ENCODE peak calls at places on chromosomes 12 and 14, in four cellular contexts. T is HepG2, R is K562, C is H1. B is an unnamed sample.

GRCh38 chr14:91140672-91141071 is 26.8 kb downstream of the DGLUCY start:
- DNase-seq in T (peak), R (peak), C (no peak), B (peak)

GRCh38 chr12:52350786-52351185 is 16.5 kb downstream of the KRT85 start:
- DNase-seq in T (no peak), R (no peak), C (no peak), B (no peak)

GRCh38 chr12:29726741-29727348 is 56.9 kb downstream of the TMTC1 start:
- DNase-seq in T (no peak), R (no peak), C (no peak), B (no peak)

GRCh38 chr12:51686727-51687126 is 95.7 kb downstream of the SCN8A start:
- DNase-seq in T (no peak), R (no peak), C (no peak), B (no peak)

GRCh38 chr12:121379945-121380344 is 20.0 kb upstream of the RNF34 start:
- DNase-seq in T (no peak), R (no peak), C (no peak), B (no peak)

GRCh38 chr12:132014092-132014914 is 64.6 kb downstream of the EP400 start:
- DNase-seq in T (no peak), R (no peak), C (no peak), B (no peak)

GRCh38 chr14:20403521-20403920 is 9.8 kb downstream of the TEP1 start:
- DNase-seq in T (no peak), R (no peak), C (no peak), B (no peak)

GRCh38 chr14:52124791-52125661 is 56.2 kb upstream of the NID2 start:
- DNase-seq in T (no peak), R (no peak), C (no peak), B (peak)

GRCh38 chr14:95138876-95139275 is 18.5 kb downstream of the DICER1 start:
- DNase-seq in T (no peak), R (no peak), C (no peak), B (no peak)

GRCh38 chr12:51188359-51189051 is 15.6 kb upstream of the TFCP2 start:
- DNase-seq in T (no peak), R (peak), C (no peak), B (no peak)

GRCh38 chr14:53968756-53969155 is 12.1 kb upstream of the BMP4 start:
- DNase-seq in T (no peak), R (no peak), C (no peak), B (no peak)

GRCh38 chr14:54348923-54349615 is 47.7 kb upstream of the CDKN3 start:
- DNase-seq in T (no peak), R (no peak), C (no peak), B (no peak)

GRCh38 chr12:27190761-27191160 is 53.3 kb upstream of the STK38L start:
- DNase-seq in T (no peak), R (no peak), C (no peak), B (peak)

GRCh38 chr12:110861729-110862128 is 14.9 kb downstream of the CCDC63 start:
- DNase-seq in T (no peak), R (no peak), C (no peak), B (no peak)

GRCh38 chr12:3135522-3136461 is 58.6 kb downstream of the TSPAN9 start:
- DNase-seq in T (peak), R (peak), C (peak), B (peak)

GRCh38 chr14:32594766-32595165 is 265.7 kb downstream of the AKAP6 start:
- DNase-seq in T (no peak), R (no peak), C (no peak), B (no peak)

GRCh38 chr12:119835068-119835467 is 42.1 kb downstream of the CIT start:
- DNase-seq in T (no peak), R (no peak), C (no peak), B (peak)

GRCh38 chr12:76042147-76042546 is 10.6 kb upstream of the PHLDA1 start:
- DNase-seq in T (no peak), R (no peak), C (no peak), B (no peak)

GRCh38 chr12:119700078-119700477 is 32.1 kb downstream of the PRKAB1 start:
- DNase-seq in T (no peak), R (no peak), C (no peak), B (no peak)

GRCh38 chr12:124827588-124828184 is 36.0 kb downstream of the SCARB1 start:
- DNase-seq in T (no peak), R (no peak), C (no peak), B (peak)

GRCh38 chr14:73058923-73059311 is 583 bp downstream of the RBM25 start:
- DNase-seq in T (peak), R (no peak), C (peak), B (peak)

GRCh38 chr12:10170199-10170598 is 1.7 kb downstream of the OLR1 start:
- DNase-seq in T (no peak), R (no peak), C (no peak), B (no peak)

GRCh38 chr12:6923003-6923732 is 4.6 kb upstream of the ATN1 start:
- DNase-seq in T (no peak), R (no peak), C (no peak), B (no peak)

GRCh38 chr12:113152835-113153814 is 3.6 kb downstream of the CFAP73 start:
- DNase-seq in T (peak), R (peak), C (peak), B (peak)

DNA sequence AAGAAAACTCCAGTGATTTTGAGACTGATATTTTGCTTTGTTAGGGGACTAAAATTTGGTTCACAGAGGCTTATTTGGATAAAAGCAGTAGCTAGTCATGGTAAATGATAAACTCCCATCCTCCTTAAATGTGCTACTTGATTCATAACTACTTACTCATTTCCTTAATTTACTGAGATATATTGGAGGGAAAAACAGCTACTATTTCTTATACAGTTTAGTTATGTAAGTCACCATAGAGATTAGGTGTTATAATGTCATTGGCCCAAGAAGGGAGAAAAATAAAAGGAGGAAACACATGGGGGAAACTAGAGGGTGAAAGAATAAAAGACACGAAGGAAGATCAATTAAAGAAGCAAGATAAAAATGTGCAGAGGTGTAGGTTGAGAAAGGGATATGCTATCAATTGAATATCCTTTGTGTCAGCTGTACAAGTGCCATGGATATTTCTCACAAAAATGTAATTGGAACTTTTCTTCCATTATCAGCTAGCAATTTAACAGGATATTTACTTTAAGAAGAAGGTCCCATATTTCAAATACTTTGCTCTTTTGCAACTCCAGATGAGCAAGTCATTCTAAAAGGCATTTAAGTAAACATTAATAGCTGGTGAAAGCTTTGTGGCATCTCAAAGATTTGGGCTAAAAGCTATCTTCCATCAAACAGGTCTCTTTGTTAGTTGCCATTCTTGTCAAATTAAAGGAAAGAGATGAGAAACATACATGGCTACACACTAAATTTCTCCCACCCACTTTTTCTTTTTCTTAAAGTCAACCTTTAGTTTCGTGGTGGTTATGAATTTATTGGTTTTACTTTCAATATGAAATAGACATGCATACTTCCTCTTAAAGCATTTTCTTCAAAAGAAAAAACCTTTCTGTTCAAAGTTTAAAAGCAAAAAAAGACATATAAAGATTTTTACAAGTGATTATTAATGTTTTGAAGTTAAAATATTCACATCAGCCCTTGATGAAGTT is 439.5 kb downstream of the CCER1 start:
- DNase-seq in T (no peak), R (no peak), C (no peak), B (peak)
- TF ChIP-seq PHF8 in T (no peak), R (no peak), C (no peak), B (no peak)

GRCh38 chr14:50937325-50937724 is 7.0 kb downstream of the PYGL start:
- DNase-seq in T (no peak), R (no peak), C (no peak), B (no peak)
- TF ChIP-seq PHF8 in T (no peak), R (no peak), C (no peak), B (no peak)

GRCh38 chr14:56798447-56799326 is 11.6 kb downstream of the OTX2 start:
- DNase-seq in T (no peak), R (no peak), C (no peak), B (no peak)
- TF ChIP-seq PHF8 in T (no peak), R (no peak), C (peak), B (no peak)

GRCh38 chr14:100027771-100028490 is 37.3 kb upstream of the EVL start:
- DNase-seq in T (no peak), R (no peak), C (no peak), B (no peak)

GRCh38 chr14:100028990-100029677 is 36.1 kb upstream of the EVL start:
- DNase-seq in T (no peak), R (no peak), C (no peak), B (peak)

GRCh38 chr14:100022772-100023451 is 42.3 kb upstream of the EVL start:
- DNase-seq in T (no peak), R (no peak), C (no peak), B (no peak)

GRCh38 chr14:100020623-100021022 is 44.6 kb upstream of the EVL start:
- DNase-seq in T (peak), R (no peak), C (no peak), B (no peak)

GRCh38 chr14:100025111-100025510 is 40.1 kb upstream of the EVL start:
- DNase-seq in T (peak), R (peak), C (no peak), B (peak)
- TF ChIP-seq PHF8 in T (no peak), R (no peak), C (no peak), B (no peak)

DNA sequence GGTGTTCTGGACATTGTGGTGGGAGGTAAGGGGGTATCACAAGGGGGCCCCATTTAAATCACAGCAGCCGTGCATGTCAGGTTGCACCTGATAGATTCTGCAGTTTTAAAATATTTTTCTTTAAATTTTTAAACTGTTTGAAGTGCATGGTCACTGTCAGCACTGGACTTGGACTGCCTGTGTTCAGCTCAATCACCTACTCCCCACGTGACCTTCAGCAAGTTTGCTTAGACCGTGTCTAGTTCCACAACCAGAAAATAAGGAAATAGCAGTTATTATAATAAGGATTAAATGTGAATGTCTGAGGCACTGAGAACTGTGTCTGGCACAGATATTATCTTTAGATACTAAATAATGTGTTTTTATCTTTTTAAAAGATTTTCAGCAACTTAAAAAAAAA is 64.7 kb downstream of the ESR2 start:
- DNase-seq in T (no peak), R (no peak), C (no peak), B (no peak)
- TF ChIP-seq PHF8 in T (no peak), R (no peak), C (no peak), B (no peak)